ENCODE peak calls at places on chromosomes 12 and 14, in seven cellular contexts. One of them, this sample, is unnamed.

GRCh38 chr14:57737598-57737997 is 128.3 kb downstream of the SLC35F4 start:
- DNase-seq in HCT116: no peak
- DNase-seq in uterus: no peak
- DNase-seq in cardiac muscle cell: no peak
- DNase-seq in spleen: no peak
- DNase-seq in sigmoid colon: no peak
- DNase-seq in cardiac fibroblast: no peak
- DNase-seq in this sample: no peak

GRCh38 chr12:120199595-120200306 is 1.2 kb downstream of the RPLP0 start:
- DNase-seq in sigmoid colon: peak
- DNase-seq in spleen: no peak
- DNase-seq in cardiac fibroblast: peak
- DNase-seq in cardiac muscle cell: no peak
- DNase-seq in uterus: peak
- DNase-seq in HCT116: no peak
- DNase-seq in this sample: peak

GRCh38 chr14:70622111-70622712 is 19.5 kb upstream of the TTC9 start:
- DNase-seq in spleen: no peak
- DNase-seq in cardiac fibroblast: peak
- DNase-seq in sigmoid colon: no peak
- DNase-seq in HCT116: peak
- DNase-seq in uterus: no peak
- DNase-seq in cardiac muscle cell: peak
- DNase-seq in this sample: no peak

GRCh38 chr12:71551529-71551928 is 111.9 kb downstream of the LGR5 start:
- DNase-seq in uterus: no peak
- DNase-seq in spleen: no peak
- DNase-seq in cardiac muscle cell: no peak
- DNase-seq in sigmoid colon: no peak
- DNase-seq in HCT116: peak
- DNase-seq in cardiac fibroblast: peak
- DNase-seq in this sample: peak

GRCh38 chr12:76274699-76275098 is 73.5 kb downstream of the BBS10 start:
- DNase-seq in spleen: no peak
- DNase-seq in cardiac fibroblast: peak
- DNase-seq in uterus: no peak
- DNase-seq in sigmoid colon: no peak
- DNase-seq in cardiac muscle cell: no peak
- DNase-seq in HCT116: no peak
- DNase-seq in this sample: no peak

GRCh38 chr14:65092340-65092739 is 10.0 kb downstream of the MAX start:
- DNase-seq in HCT116: no peak
- DNase-seq in cardiac muscle cell: no peak
- DNase-seq in spleen: no peak
- DNase-seq in cardiac fibroblast: no peak
- DNase-seq in sigmoid colon: no peak
- DNase-seq in uterus: no peak
- DNase-seq in this sample: no peak

GRCh38 chr12:104555650-104556049 is 98.9 kb downstream of the CHST11 start:
- DNase-seq in HCT116: no peak
- DNase-seq in cardiac muscle cell: no peak
- DNase-seq in cardiac fibroblast: no peak
- DNase-seq in sigmoid colon: peak
- DNase-seq in uterus: no peak
- DNase-seq in spleen: no peak
- DNase-seq in this sample: no peak

GRCh38 chr12:118513554-118513953 is 137.2 kb downstream of the SUDS3 start:
- DNase-seq in cardiac fibroblast: no peak
- DNase-seq in spleen: no peak
- DNase-seq in uterus: no peak
- DNase-seq in cardiac muscle cell: no peak
- DNase-seq in sigmoid colon: no peak
- DNase-seq in HCT116: no peak
- DNase-seq in this sample: no peak

GRCh38 chr14:102187044-102187443 is 47.3 kb downstream of the WDR20 start:
- DNase-seq in cardiac muscle cell: no peak
- DNase-seq in uterus: peak
- DNase-seq in spleen: no peak
- DNase-seq in HCT116: peak
- DNase-seq in cardiac fibroblast: peak
- DNase-seq in sigmoid colon: peak
- DNase-seq in this sample: peak

GRCh38 chr14:32564591-32564990 is 235.5 kb downstream of the AKAP6 start:
- DNase-seq in HCT116: no peak
- DNase-seq in sigmoid colon: no peak
- DNase-seq in uterus: no peak
- DNase-seq in spleen: no peak
- DNase-seq in cardiac fibroblast: peak
- DNase-seq in cardiac muscle cell: no peak
- DNase-seq in this sample: no peak

GRCh38 chr12:51323317-51323960 is 535 bp downstream of the BIN2 start:
- DNase-seq in spleen: peak
- DNase-seq in cardiac muscle cell: no peak
- DNase-seq in cardiac fibroblast: no peak
- DNase-seq in sigmoid colon: no peak
- DNase-seq in uterus: no peak
- DNase-seq in HCT116: no peak
- DNase-seq in this sample: no peak

GRCh38 chr12:123269980-123270379 is 1.7 kb downstream of the CDK2AP1 start:
- DNase-seq in HCT116: no peak
- DNase-seq in spleen: no peak
- DNase-seq in uterus: no peak
- DNase-seq in cardiac fibroblast: no peak
- DNase-seq in sigmoid colon: no peak
- DNase-seq in cardiac muscle cell: peak
- DNase-seq in this sample: no peak

GRCh38 chr14:94598506-94598815 is 13.7 kb upstream of the SERPINA3 start:
- DNase-seq in uterus: no peak
- DNase-seq in HCT116: no peak
- DNase-seq in cardiac muscle cell: no peak
- DNase-seq in sigmoid colon: no peak
- DNase-seq in spleen: no peak
- DNase-seq in cardiac fibroblast: no peak
- DNase-seq in this sample: no peak
- H3K4me3 ChIP-seq in uterus: no peak
- H3K4me3 ChIP-seq in HCT116: no peak
- H3K4me3 ChIP-seq in cardiac muscle cell: no peak
- H3K4me3 ChIP-seq in sigmoid colon: no peak
- H3K4me3 ChIP-seq in spleen: no peak
- H3K4me3 ChIP-seq in cardiac fibroblast: no peak
- H3K4me3 ChIP-seq in this sample: no peak

GRCh38 chr12:20528208-20528607 is 159.9 kb downstream of the PDE3A start:
- DNase-seq in cardiac muscle cell: no peak
- DNase-seq in uterus: no peak
- DNase-seq in sigmoid colon: no peak
- DNase-seq in cardiac fibroblast: no peak
- DNase-seq in HCT116: no peak
- DNase-seq in spleen: no peak
- DNase-seq in this sample: no peak
- TF ChIP-seq CTCF in cardiac muscle cell: no peak
- TF ChIP-seq CTCF in uterus: no peak
- TF ChIP-seq CTCF in sigmoid colon: no peak
- TF ChIP-seq CTCF in cardiac fibroblast: no peak
- TF ChIP-seq CTCF in HCT116: no peak
- TF ChIP-seq CTCF in spleen: no peak
- TF ChIP-seq CTCF in this sample: no peak

GRCh38 chr12:132065203-132065602 is 78.9 kb downstream of the DDX51 start:
- DNase-seq in spleen: peak
- DNase-seq in uterus: no peak
- DNase-seq in cardiac fibroblast: no peak
- DNase-seq in sigmoid colon: no peak
- DNase-seq in cardiac muscle cell: no peak
- DNase-seq in HCT116: no peak
- DNase-seq in this sample: no peak

GRCh38 chr12:132064641-132065040 is 79.5 kb downstream of the DDX51 start:
- DNase-seq in cardiac muscle cell: no peak
- DNase-seq in cardiac fibroblast: no peak
- DNase-seq in uterus: no peak
- DNase-seq in sigmoid colon: no peak
- DNase-seq in HCT116: no peak
- DNase-seq in spleen: peak
- DNase-seq in this sample: no peak

GRCh38 chr12:132066345-132066685 is 77.8 kb downstream of the DDX51 start:
- DNase-seq in uterus: no peak
- DNase-seq in HCT116: no peak
- DNase-seq in sigmoid colon: no peak
- DNase-seq in cardiac fibroblast: no peak
- DNase-seq in cardiac muscle cell: no peak
- DNase-seq in spleen: peak
- DNase-seq in this sample: no peak

GRCh38 chr12:132066749-132067148 is 77.4 kb downstream of the DDX51 start:
- DNase-seq in spleen: peak
- DNase-seq in HCT116: no peak
- DNase-seq in cardiac muscle cell: no peak
- DNase-seq in uterus: no peak
- DNase-seq in sigmoid colon: no peak
- DNase-seq in cardiac fibroblast: no peak
- DNase-seq in this sample: no peak

GRCh38 chr12:132065609-132066344 is 78.3 kb downstream of the DDX51 start:
- DNase-seq in cardiac fibroblast: no peak
- DNase-seq in uterus: no peak
- DNase-seq in cardiac muscle cell: no peak
- DNase-seq in sigmoid colon: no peak
- DNase-seq in spleen: no peak
- DNase-seq in HCT116: no peak
- DNase-seq in this sample: no peak
- H3K4me3 ChIP-seq in cardiac fibroblast: no peak
- H3K4me3 ChIP-seq in uterus: no peak
- H3K4me3 ChIP-seq in cardiac muscle cell: no peak
- H3K4me3 ChIP-seq in sigmoid colon: no peak
- H3K4me3 ChIP-seq in spleen: no peak
- H3K4me3 ChIP-seq in HCT116: no peak
- H3K4me3 ChIP-seq in this sample: no peak

DNA sequence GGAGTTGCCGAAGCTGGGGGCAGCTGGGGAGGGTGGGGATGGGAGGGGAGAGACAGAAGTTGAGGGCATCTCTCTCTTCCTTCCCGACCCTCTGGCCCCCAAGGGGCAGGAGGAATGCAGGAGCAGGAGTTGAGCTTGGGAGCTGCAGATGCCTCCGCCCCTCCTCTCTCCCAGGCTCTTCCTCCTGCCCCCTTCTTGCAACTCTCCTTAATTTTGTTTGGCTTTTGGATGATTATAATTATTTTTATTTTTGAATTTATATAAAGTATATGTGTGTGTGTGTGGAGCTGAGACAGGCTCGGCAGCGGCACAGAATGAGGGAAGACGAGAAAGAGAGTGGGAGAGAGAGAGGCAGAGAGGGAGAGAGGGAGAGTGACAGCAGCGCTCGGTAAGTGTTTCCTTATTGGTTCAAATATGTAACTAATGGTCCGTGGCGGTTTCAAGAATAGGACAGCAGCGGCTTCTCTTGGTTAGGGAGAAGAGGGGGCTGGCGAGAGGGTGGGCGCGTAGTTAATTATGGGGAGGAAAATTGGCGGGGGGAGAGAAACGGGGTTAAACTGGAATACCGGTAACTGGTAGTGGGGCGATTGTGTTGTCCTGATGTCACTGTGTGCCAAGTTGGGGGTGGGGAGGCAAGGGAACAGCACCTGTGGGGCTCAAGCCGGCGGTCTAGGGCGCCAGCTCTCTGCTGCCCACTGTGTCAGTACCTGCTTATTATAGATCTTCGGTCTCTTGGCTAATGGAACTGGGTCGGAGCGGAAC is 8.4 kb downstream of the HOXC8 start:
- DNase-seq in HCT116: no peak
- DNase-seq in sigmoid colon: no peak
- DNase-seq in spleen: no peak
- DNase-seq in cardiac fibroblast: no peak
- DNase-seq in uterus: no peak
- DNase-seq in cardiac muscle cell: no peak
- DNase-seq in this sample: no peak
- TF ChIP-seq CTCF in HCT116: no peak
- TF ChIP-seq CTCF in sigmoid colon: no peak
- TF ChIP-seq CTCF in spleen: no peak
- TF ChIP-seq CTCF in cardiac fibroblast: no peak
- TF ChIP-seq CTCF in uterus: no peak
- TF ChIP-seq CTCF in cardiac muscle cell: no peak
- TF ChIP-seq CTCF in this sample: no peak

DNA sequence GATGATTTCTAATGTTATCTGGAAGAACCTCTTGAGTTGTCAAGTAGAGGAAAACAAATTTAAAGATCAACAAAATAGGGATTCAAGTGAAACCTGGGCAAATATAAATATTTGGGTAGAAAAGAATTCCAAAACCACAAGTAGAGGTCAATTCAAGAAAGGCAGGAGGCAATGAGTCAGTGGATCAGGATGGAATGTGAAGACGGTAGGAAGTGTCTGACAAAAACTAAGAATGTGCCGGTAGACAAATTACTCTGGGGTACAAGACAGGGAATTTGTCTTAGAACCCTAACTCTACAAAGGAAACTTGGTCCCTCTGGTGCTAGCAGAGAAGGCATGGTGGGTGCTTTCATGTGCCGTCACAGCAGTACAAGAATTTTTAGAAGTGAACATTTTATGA is 13.6 kb downstream of the ABCD2 start:
- DNase-seq in HCT116: peak
- DNase-seq in uterus: no peak
- DNase-seq in cardiac fibroblast: peak
- DNase-seq in cardiac muscle cell: no peak
- DNase-seq in sigmoid colon: no peak
- DNase-seq in spleen: no peak
- DNase-seq in this sample: no peak
- H3K4me3 ChIP-seq in HCT116: no peak
- H3K4me3 ChIP-seq in uterus: no peak
- H3K4me3 ChIP-seq in cardiac fibroblast: no peak
- H3K4me3 ChIP-seq in cardiac muscle cell: no peak
- H3K4me3 ChIP-seq in sigmoid colon: no peak
- H3K4me3 ChIP-seq in spleen: no peak
- H3K4me3 ChIP-seq in this sample: no peak

DNA sequence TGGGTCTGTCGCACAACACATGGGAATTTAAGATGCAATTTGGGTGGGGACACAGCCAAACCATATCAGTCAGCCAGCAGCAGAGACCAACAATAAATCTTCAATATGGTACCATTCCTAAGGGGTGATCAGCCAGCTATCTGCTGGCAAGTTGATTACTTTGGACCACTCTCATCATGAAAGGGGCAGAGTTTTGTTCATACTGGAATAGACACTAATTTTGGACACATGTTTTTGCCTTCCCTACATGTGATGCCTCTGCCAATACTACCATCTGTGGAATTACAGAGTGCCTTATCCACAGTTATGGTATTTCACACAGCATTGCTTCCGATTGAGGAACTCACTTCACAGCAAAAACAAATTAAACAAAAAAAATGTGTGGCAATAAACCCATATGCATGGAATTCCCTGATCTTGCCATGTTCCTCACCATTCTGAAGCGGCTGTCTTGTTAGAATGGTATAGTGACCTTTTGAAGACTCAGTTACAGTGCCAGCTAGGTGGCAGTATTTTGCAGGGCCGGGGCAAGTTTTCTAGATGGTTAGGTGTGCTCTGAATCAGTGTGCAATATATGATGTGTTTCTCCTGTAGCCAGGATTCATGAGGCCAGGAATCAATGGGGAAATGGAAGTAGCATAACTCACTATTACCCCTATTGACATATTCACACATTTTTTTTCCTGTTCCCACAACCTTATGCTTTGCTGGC is 179.0 kb upstream of the IGF1 start:
- DNase-seq in HCT116: no peak
- DNase-seq in cardiac muscle cell: no peak
- DNase-seq in spleen: no peak
- DNase-seq in uterus: no peak
- DNase-seq in cardiac fibroblast: no peak
- DNase-seq in sigmoid colon: no peak
- DNase-seq in this sample: no peak
- TF ChIP-seq CTCF in HCT116: peak
- TF ChIP-seq CTCF in cardiac muscle cell: no peak
- TF ChIP-seq CTCF in spleen: no peak
- TF ChIP-seq CTCF in uterus: no peak
- TF ChIP-seq CTCF in cardiac fibroblast: no peak
- TF ChIP-seq CTCF in sigmoid colon: no peak
- TF ChIP-seq CTCF in this sample: peak

GRCh38 chr14:104714681-104715080 is 9.3 kb upstream of the ADSS1 start:
- DNase-seq in sigmoid colon: no peak
- DNase-seq in cardiac fibroblast: no peak
- DNase-seq in cardiac muscle cell: no peak
- DNase-seq in HCT116: no peak
- DNase-seq in uterus: no peak
- DNase-seq in spleen: no peak
- DNase-seq in this sample: no peak
- H3K4me3 ChIP-seq in sigmoid colon: no peak
- H3K4me3 ChIP-seq in cardiac fibroblast: no peak
- H3K4me3 ChIP-seq in cardiac muscle cell: no peak
- H3K4me3 ChIP-seq in HCT116: no peak
- H3K4me3 ChIP-seq in uterus: no peak
- H3K4me3 ChIP-seq in spleen: no peak
- H3K4me3 ChIP-seq in this sample: no peak